ENCODE peak calls at places on chromosomes 6 and 20, in five cellular contexts. H is transverse colon, X is ovary, C is A549, K is K562. F is an unnamed sample.

GRCh38 chr6:114085206-114085605 is 114.3 kb upstream of the HDAC2 start:
- DNase-seq in H (no peak), X (no peak), C (no peak), K (no peak), F (no peak)

GRCh38 chr20:31801511-31801910 is 17.6 kb upstream of the MYLK2 start:
- DNase-seq in H (no peak), X (no peak), C (no peak), K (no peak), F (no peak)

GRCh38 chr6:48151142-48151541 is 40.1 kb upstream of the PTCHD4 start:
- DNase-seq in H (no peak), X (no peak), C (no peak), K (no peak), F (no peak)

GRCh38 chr20:59194023-59194935 is 30.7 kb downstream of the ZNF831 start:
- DNase-seq in H (no peak), X (no peak), C (no peak), K (no peak), F (no peak)

GRCh38 chr20:4455301-4455701 is 266.4 kb upstream of the PRND start:
- DNase-seq in H (no peak), X (no peak), C (no peak), K (no peak), F (no peak)

GRCh38 chr6:149045404-149045803 is 272.1 kb upstream of the TAB2 start:
- DNase-seq in H (no peak), X (no peak), C (no peak), K (no peak), F (no peak)

GRCh38 chr6:3876866-3877265 is 27.7 kb downstream of the FAM50B start:
- DNase-seq in H (no peak), X (no peak), C (no peak), K (no peak), F (no peak)

GRCh38 chr6:160344281-160344680 is 3.9 kb upstream of the SLC22A3 start:
- DNase-seq in H (no peak), X (no peak), C (no peak), K (no peak), F (no peak)

GRCh38 chr6:137112067-137112355 is 61.4 kb downstream of the IL22RA2 start:
- DNase-seq in H (no peak), X (no peak), C (no peak), K (no peak), F (peak)

GRCh38 chr6:158471339-158471738 is 88.6 kb upstream of the TMEM181 start:
- DNase-seq in H (no peak), X (no peak), C (no peak), K (no peak), F (no peak)

GRCh38 chr6:104597541-104598050 is 262.1 kb downstream of the HACE1 start:
- DNase-seq in H (no peak), X (no peak), C (no peak), K (no peak), F (no peak)

GRCh38 chr20:51529027-51529749 is 13.3 kb downstream of the NFATC2 start:
- DNase-seq in H (no peak), X (no peak), C (no peak), K (peak), F (no peak)
- H3K4me3 ChIP-seq in H (no peak), X (no peak), C (no peak), K (no peak), F (no peak)

DNA sequence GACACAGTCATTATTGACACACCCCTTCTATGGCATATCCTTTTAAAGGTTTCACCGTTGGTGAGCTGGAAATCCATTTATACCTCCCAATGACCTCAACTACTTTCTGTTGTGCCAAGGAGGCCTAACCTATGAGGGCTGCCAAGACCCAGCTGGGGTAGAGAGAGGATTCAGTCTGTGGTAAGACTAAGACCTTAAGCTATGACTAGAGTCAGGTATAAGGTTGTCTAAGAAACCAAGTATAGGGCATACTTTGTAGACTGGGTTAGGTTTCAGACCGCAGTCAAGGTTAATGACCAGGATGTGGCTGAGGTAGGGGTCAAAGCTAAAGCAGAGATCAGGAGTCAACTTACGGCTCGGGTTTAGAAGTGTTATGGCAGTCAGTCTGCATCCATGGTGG is 641.2 kb upstream of the CHD6 start:
- DNase-seq in H (no peak), X (no peak), C (no peak), K (no peak), F (no peak)
- TF ChIP-seq POLR2A in H (no peak), X (no peak), C (no peak), K (no peak), F (no peak)

GRCh38 chr20:44609006-44609510 is 26.7 kb downstream of the PKIG start:
- DNase-seq in H (no peak), X (no peak), C (no peak), K (no peak), F (no peak)
- H3K4me3 ChIP-seq in H (peak), X (no peak), C (no peak), K (no peak), F (no peak)

GRCh38 chr6:156717542-156717941 is 59.6 kb upstream of the ARID1B start:
- DNase-seq in H (no peak), X (no peak), C (no peak), K (no peak), F (no peak)

GRCh38 chr6:156719395-156719719 is 57.8 kb upstream of the ARID1B start:
- DNase-seq in H (peak), X (peak), C (no peak), K (no peak), F (no peak)

GRCh38 chr6:156718647-156719394 is 58.4 kb upstream of the ARID1B start:
- DNase-seq in H (peak), X (peak), C (peak), K (peak), F (peak)

GRCh38 chr6:156720739-156721714 is 56.2 kb upstream of the ARID1B start:
- DNase-seq in H (peak), X (peak), C (peak), K (no peak), F (no peak)

DNA sequence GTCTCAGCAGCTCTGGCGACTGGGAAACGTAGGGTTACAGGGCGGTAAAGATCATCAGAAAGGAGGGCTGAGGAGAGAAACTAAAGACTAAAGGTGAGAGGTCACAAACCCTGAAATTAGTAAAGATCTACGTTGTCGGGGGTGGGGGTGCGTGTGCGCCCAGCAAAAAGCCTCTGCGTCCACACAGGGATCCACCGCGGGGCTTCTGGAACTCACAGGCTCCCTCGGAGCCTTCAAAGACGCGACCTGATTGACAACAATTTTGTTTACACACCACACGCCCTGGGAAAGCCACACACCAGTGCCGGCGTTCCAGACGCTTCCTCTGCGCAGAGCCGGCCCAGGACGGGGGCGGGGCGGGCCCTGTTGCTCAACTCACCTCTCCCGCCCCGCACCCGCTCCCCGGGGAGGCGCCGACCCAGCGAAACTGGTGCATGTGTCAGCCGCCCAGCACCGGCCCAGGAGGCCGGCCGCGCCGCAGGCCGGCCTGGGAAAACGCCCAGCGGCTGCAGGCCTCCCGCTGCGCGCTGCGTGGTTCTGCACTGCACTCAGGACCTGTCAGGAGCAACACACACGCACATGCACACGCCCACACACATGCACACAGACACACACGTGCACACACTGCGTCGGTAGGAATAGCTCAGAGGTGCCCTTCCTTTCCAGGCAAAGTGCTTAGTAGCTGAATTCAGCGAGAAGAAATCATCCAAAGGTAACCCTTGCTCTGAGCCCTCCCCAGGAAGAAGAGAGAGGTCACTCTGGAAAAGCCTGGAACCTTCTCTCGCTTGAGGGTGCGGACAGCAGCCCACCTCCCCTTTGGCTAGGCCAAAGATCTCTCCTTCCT is 57.2 kb upstream of the ARID1B start:
- DNase-seq in H (peak), X (peak), C (peak), K (peak), F (peak)
- TF ChIP-seq POLR2A in H (peak), X (no peak), C (peak), K (peak), F (peak)

DNA sequence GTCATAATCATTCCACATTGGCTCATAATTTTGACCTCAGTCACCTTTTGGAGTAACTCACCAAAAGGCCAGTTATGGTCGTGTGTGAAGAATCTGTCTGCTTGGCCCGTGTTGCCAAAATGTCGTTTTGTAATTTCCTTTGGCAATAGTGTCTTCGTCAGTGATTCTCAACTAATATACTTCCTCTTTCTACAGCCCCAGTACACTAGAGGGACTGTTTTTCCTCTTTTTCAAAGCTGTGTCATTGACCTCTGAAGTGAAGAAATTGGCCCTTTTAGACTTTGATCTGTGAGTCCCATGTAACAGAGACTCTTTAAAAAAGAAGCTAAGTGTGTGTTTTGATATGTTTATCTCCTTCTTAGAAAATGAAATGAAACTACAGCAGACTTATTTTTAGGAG is 5.2 kb downstream of the FOXO3 start:
- DNase-seq in H (peak), X (peak), C (no peak), K (no peak), F (peak)
- H3K4me3 ChIP-seq in H (peak), X (no peak), C (no peak), K (no peak), F (no peak)

GRCh38 chr20:382291-383115 is 1.9 kb downstream of the TRIB3 start:
- DNase-seq in H (no peak), X (no peak), C (no peak), K (no peak), F (peak)

GRCh38 chr20:380763-381580 is 412 bp downstream of the TRIB3 start:
- DNase-seq in H (peak), X (peak), C (peak), K (peak), F (peak)

GRCh38 chr20:383889-384288 is 3.3 kb downstream of the TRIB3 start:
- DNase-seq in H (no peak), X (no peak), C (no peak), K (no peak), F (no peak)

GRCh38 chr20:378961-379336 is 1.6 kb upstream of the TRIB3 start:
- DNase-seq in H (no peak), X (no peak), C (no peak), K (no peak), F (no peak)

DNA sequence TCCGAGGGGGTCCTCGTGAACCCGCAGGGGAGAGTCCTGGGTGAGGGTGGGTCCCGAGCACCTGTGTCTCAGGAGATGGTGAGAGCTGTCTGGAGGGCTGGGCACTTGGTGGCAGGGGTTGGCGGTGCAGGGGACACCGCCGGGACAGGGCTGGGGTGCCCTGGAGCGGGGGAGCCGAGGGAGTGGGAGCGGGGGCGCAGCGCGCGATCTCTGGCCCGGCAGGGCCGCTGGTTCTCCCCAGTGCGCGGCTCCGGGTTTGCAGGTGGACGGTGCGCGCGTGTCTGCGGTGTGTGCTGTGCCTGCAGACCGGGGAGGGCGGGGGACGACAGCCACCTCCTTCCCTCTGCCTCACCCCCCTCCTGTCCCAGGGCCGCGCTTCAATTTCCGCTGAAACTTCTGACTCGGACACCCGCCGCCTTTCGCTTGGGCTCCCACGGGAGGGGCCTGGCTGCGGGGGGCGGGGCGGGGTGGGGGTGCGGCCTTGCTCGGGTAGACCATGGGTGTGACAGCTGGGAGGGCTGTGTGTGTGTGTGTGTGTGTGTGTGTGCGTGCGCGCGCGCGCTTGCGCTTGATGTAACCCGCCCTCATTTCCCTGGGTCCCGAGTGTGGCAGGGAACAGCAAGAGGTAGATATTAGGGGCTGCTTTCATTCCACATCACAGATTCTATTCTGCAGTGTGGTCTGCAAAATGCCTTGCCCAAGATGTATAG is 1.2 kb downstream of the TRIB3 start:
- DNase-seq in H (peak), X (peak), C (peak), K (peak), F (peak)
- TF ChIP-seq POLR2A in H (peak), X (no peak), C (peak), K (peak), F (peak)

GRCh38 chr20:33803921-33804337 is 7.2 kb upstream of the CHMP4B start:
- DNase-seq in H (no peak), X (no peak), C (no peak), K (no peak), F (no peak)
- H3K4me3 ChIP-seq in H (no peak), X (no peak), C (no peak), K (no peak), F (no peak)

GRCh38 chr6:110421749-110422443 is 6.5 kb upstream of the DDO start:
- DNase-seq in H (no peak), X (no peak), C (no peak), K (no peak), F (no peak)

GRCh38 chr6:110414669-110415296 is 592 bp downstream of the DDO start:
- DNase-seq in H (no peak), X (no peak), C (no peak), K (no peak), F (peak)

GRCh38 chr6:110422444-110422822 is 7.1 kb upstream of the DDO start:
- DNase-seq in H (no peak), X (no peak), C (no peak), K (no peak), F (no peak)

GRCh38 chr6:110415297-110415916 is at the start of gene DDO:
- DNase-seq in H (peak), X (peak), C (no peak), K (peak), F (peak)

GRCh38 chr6:110419028-110419739 is 3.8 kb upstream of the DDO start:
- DNase-seq in H (no peak), X (no peak), C (no peak), K (no peak), F (no peak)
- TF ChIP-seq POLR2A in H (no peak), X (no peak), C (no peak), K (no peak), F (no peak)

F was measured in adrenal gland.